ENCODE peak calls at places on chromosomes 1 and 21, in six cellular contexts. Z is stimulated activated naive B cell treated with anti-CD40 and anti-IgM and Interleukin-4, amounts not matched to agents 10 μg/mL and 1 μg/mL and 100 μg/mL, for 72 hours; S is epithelial cell of esophagus; M is BJ; D is activated T-cell treated with anti-CD3 and anti-CD28 coated beads for 1 hour; X is omental fat pad. O is an unnamed sample.

GRCh38 chr1:196405839-196406238 is 202.4 kb downstream of the KCNT2 start:
- DNase-seq in Z (no peak), S (no peak), M (no peak), D (no peak), X (no peak), O (no peak)

GRCh38 chr1:248853023-248853422 is 5.9 kb downstream of the ZNF692 start:
- DNase-seq in Z (no peak), S (no peak), M (no peak), D (no peak), X (no peak), O (no peak)

GRCh38 chr1:21537932-21538630 is 28.9 kb downstream of the ALPL start:
- DNase-seq in Z (no peak), S (no peak), M (no peak), D (no peak), X (no peak), O (no peak)

GRCh38 chr1:37497832-37498231 is 16.7 kb downstream of the MEAF6 start:
- DNase-seq in Z (no peak), S (no peak), M (no peak), D (no peak), X (no peak), O (peak)

GRCh38 chr21:36255650-36256047 is 64.3 kb upstream of the MORC3 start:
- DNase-seq in Z (peak), S (no peak), M (no peak), D (no peak), X (no peak), O (no peak)

GRCh38 chr1:47941609-47942237 is 55.5 kb downstream of the TRABD2B start:
- DNase-seq in Z (no peak), S (peak), M (no peak), D (no peak), X (no peak), O (peak)

GRCh38 chr1:91099746-91100621 is 78.1 kb upstream of the ZNF644 start:
- DNase-seq in Z (no peak), S (peak), M (no peak), D (no peak), X (no peak), O (peak)

GRCh38 chr1:61204528-61204927 is 122.2 kb downstream of the NFIA start:
- DNase-seq in Z (no peak), S (no peak), M (no peak), D (no peak), X (no peak), O (no peak)

GRCh38 chr1:225834417-225835329 is 24.7 kb downstream of the EPHX1 start:
- DNase-seq in Z (no peak), S (no peak), M (peak), D (no peak), X (no peak), O (peak)

GRCh38 chr1:17617787-17618557 is 78.5 kb downstream of the ARHGEF10L start:
- DNase-seq in Z (no peak), S (peak), M (no peak), D (no peak), X (no peak), O (no peak)

GRCh38 chr1:56387071-56387747 is 192.2 kb downstream of the PLPP3 start:
- DNase-seq in Z (no peak), S (no peak), M (no peak), D (no peak), X (no peak), O (peak)

GRCh38 chr1:221708987-221709386 is 32.9 kb downstream of the DUSP10 start:
- DNase-seq in Z (peak), S (peak), M (no peak), D (no peak), X (no peak), O (peak)

GRCh38 chr1:3614755-3615742 is 3.7 kb upstream of the MEGF6 start:
- DNase-seq in Z (no peak), S (peak), M (no peak), D (no peak), X (no peak), O (peak)

GRCh38 chr21:41924355-41924754 is 29.5 kb downstream of the C2CD2 start:
- DNase-seq in Z (no peak), S (no peak), M (no peak), D (no peak), X (no peak), O (no peak)

GRCh38 chr1:164756741-164757140 is 197.8 kb downstream of the PBX1 start:
- DNase-seq in Z (no peak), S (no peak), M (no peak), D (no peak), X (no peak), O (no peak)

GRCh38 chr1:7630378-7630777 is 140.7 kb upstream of the VAMP3 start:
- DNase-seq in Z (no peak), S (no peak), M (no peak), D (no peak), X (no peak), O (no peak)

GRCh38 chr1:28811369-28811765 is 603 bp upstream of the OPRD1 start:
- DNase-seq in Z (no peak), S (no peak), M (no peak), D (no peak), X (no peak), O (no peak)

GRCh38 chr1:235262539-235262938 is 65.4 kb downstream of the ARID4B start:
- DNase-seq in Z (no peak), S (no peak), M (no peak), D (no peak), X (no peak), O (no peak)

GRCh38 chr1:56375184-56375837 is 204.1 kb downstream of the PLPP3 start:
- DNase-seq in Z (no peak), S (no peak), M (no peak), D (no peak), X (no peak), O (peak)

GRCh38 chr1:235343726-235344125 is 15.4 kb downstream of the GGPS1 start:
- DNase-seq in Z (no peak), S (no peak), M (no peak), D (no peak), X (no peak), O (no peak)

GRCh38 chr1:146001734-146002133 is 5.4 kb upstream of the TXNIP start:
- DNase-seq in Z (no peak), S (no peak), M (no peak), D (no peak), X (no peak), O (peak)

GRCh38 chr1:119903443-119903835 is 7.1 kb upstream of the ADAM30 start:
- DNase-seq in Z (no peak), S (peak), M (no peak), D (no peak), X (no peak), O (no peak)

GRCh38 chr1:38779491-38779890 is 80.1 kb downstream of the RRAGC start:
- DNase-seq in Z (no peak), S (no peak), M (no peak), D (no peak), X (no peak), O (no peak)

GRCh38 chr21:16185766-16186165 is 456.0 kb downstream of the USP25 start:
- DNase-seq in Z (no peak), S (no peak), M (no peak), D (no peak), X (no peak), O (no peak)

GRCh38 chr1:246647113-246647512 is 77.1 kb upstream of the SCCPDH start:
- DNase-seq in Z (no peak), S (peak), M (no peak), D (no peak), X (no peak), O (no peak)

O was measured in DMS53.